ENCODE peak calls at places on chromosomes 5 and 9, in eight cellular contexts. M is prostate gland, R is cardiac fibroblast, L is HepG2, C is fibroblast of mammary gland, T is IMR-90, X is left lung, A is fibroblast of the aortic adventitia. G is an unnamed sample.

GRCh38 chr9:84170521-84171141 is 169.9 kb downstream of the SLC28A3 start:
- DNase-seq in L (peak), C (peak), A (peak), R (peak), X (peak), M (peak), T (peak), G (no peak)

GRCh38 chr5:134392301-134392700 is 19.4 kb downstream of the CDKN2AIPNL start:
- DNase-seq in L (no peak), R (no peak), M (no peak), T (peak), A (no peak), C (no peak), X (no peak), G (no peak)

GRCh38 chr5:83096660-83097334 is 19.4 kb downstream of the XRCC4 start:
- DNase-seq in C (peak), R (peak), L (no peak), A (no peak), T (peak), X (no peak), M (no peak), G (no peak)

GRCh38 chr5:112917453-112918005 is 4.5 kb downstream of the REEP5 start:
- DNase-seq in X (no peak), M (no peak), R (no peak), C (peak), T (peak), L (peak), A (no peak), G (no peak)

GRCh38 chr9:133875131-133875530 is 117.0 kb downstream of the VAV2 start:
- DNase-seq in R (no peak), C (no peak), L (no peak), T (no peak), X (no peak), M (no peak), A (no peak), G (no peak)

GRCh38 chr9:37798677-37799076 is 1.9 kb upstream of the DCAF10 start:
- DNase-seq in M (no peak), R (no peak), L (no peak), C (no peak), X (no peak), A (no peak), T (no peak), G (no peak)

GRCh38 chr9:899440-900184 is 58.1 kb downstream of the DMRT1 start:
- DNase-seq in A (no peak), X (no peak), M (peak), C (no peak), R (no peak), L (no peak), T (no peak), G (peak)

GRCh38 chr5:174229640-174230350 is 184.3 kb downstream of the NSG2 start:
- DNase-seq in A (no peak), T (peak), R (no peak), X (no peak), L (no peak), M (no peak), C (peak), G (no peak)

GRCh38 chr5:74641778-74642542 is 1.4 kb upstream of the ENC1 start:
- DNase-seq in M (peak), X (peak), T (peak), C (peak), R (peak), A (peak), L (peak), G (peak)

GRCh38 chr9:88378317-88378716 is 9.9 kb upstream of the SPIN1 start:
- DNase-seq in C (peak), M (no peak), L (no peak), R (peak), X (no peak), T (peak), A (no peak), G (no peak)

GRCh38 chr5:43854697-43855292 is 251.8 kb downstream of the NNT start:
- DNase-seq in X (no peak), C (peak), L (no peak), T (peak), M (no peak), R (peak), A (peak), G (no peak)

GRCh38 chr9:1771094-1771493 is 244.1 kb upstream of the SMARCA2 start:
- DNase-seq in C (no peak), T (no peak), A (no peak), X (no peak), L (no peak), R (no peak), M (no peak), G (no peak)

GRCh38 chr5:8600843-8601242 is 731.9 kb downstream of the MTRR start:
- DNase-seq in M (no peak), T (no peak), X (no peak), A (no peak), L (no peak), R (peak), C (no peak), G (no peak)

GRCh38 chr9:113326230-113326629 is 13.8 kb downstream of the WDR31 start:
- DNase-seq in L (no peak), M (no peak), C (no peak), X (no peak), A (no peak), T (no peak), R (no peak), G (no peak)

GRCh38 chr9:35736201-35736633 is 3.8 kb downstream of the CREB3 start:
- DNase-seq in A (peak), X (no peak), C (peak), R (peak), L (peak), M (peak), T (peak), G (no peak)

GRCh38 chr9:682633-683508 is 158.6 kb upstream of the DMRT1 start:
- DNase-seq in M (no peak), X (no peak), L (peak), A (peak), R (peak), C (peak), T (peak), G (no peak)

GRCh38 chr5:169408735-169409134 is 107.8 kb upstream of the SLIT3 start:
- DNase-seq in X (no peak), T (no peak), M (no peak), C (peak), R (no peak), L (no peak), A (no peak), G (no peak)

GRCh38 chr5:42995152-42995751 is 44.9 kb downstream of the ANXA2R start:
- DNase-seq in A (peak), T (peak), R (peak), X (no peak), M (no peak), C (peak), L (no peak), G (no peak)

GRCh38 chr5:139847790-139848507 is 52.3 kb downstream of the PSD2 start:
- DNase-seq in A (no peak), C (no peak), L (no peak), R (peak), M (no peak), X (no peak), T (no peak), G (no peak)

GRCh38 chr9:124010665-124011321 is 775 bp upstream of the LHX2 start:
- DNase-seq in X (no peak), M (no peak), L (no peak), C (peak), R (peak), A (no peak), T (no peak), G (no peak)

GRCh38 chr9:22240619-22241018 is 206.0 kb upstream of the DMRTA1 start:
- DNase-seq in T (peak), R (peak), X (no peak), C (peak), M (no peak), L (no peak), A (peak), G (no peak)

GRCh38 chr9:121700165-121700830 is 48.9 kb downstream of the DAB2IP start:
- DNase-seq in M (peak), T (peak), R (peak), C (peak), A (peak), X (peak), L (no peak), G (peak)

GRCh38 chr9:128818839-128819715 is 777 bp downstream of the ENDOG start:
- DNase-seq in R (peak), C (no peak), A (peak), T (no peak), L (no peak), X (no peak), M (peak), G (no peak)

GRCh38 chr5:90888511-90889324 is 330.1 kb downstream of the ADGRV1 start:
- DNase-seq in X (no peak), A (peak), L (peak), T (peak), C (peak), M (no peak), R (peak), G (no peak)

GRCh38 chr5:179326176-179326997 is 18.9 kb downstream of the ADAMTS2 start:
- DNase-seq in M (no peak), L (no peak), A (peak), C (peak), T (peak), X (peak), R (peak), G (no peak)

GRCh38 chr9:121876658-121877271 is 216.3 kb downstream of the TTLL11 start:
- DNase-seq in C (peak), X (no peak), M (no peak), L (no peak), T (peak), A (peak), R (peak), G (no peak)

GRCh38 chr5:39619161-39619818 is 194.5 kb upstream of the DAB2 start:
- DNase-seq in C (no peak), T (no peak), R (no peak), X (no peak), L (no peak), M (no peak), A (no peak), G (no peak)

GRCh38 chr5:81748556-81748955 is 2.3 kb downstream of the SSBP2 start:
- DNase-seq in L (no peak), C (peak), T (no peak), M (no peak), R (no peak), X (no peak), A (no peak), G (no peak)
- TF ChIP-seq CTCF in L (no peak), C (no peak), T (no peak), M (no peak), R (no peak), X (no peak), A (no peak), G (peak)

GRCh38 chr9:85430659-85431370 is 310.9 kb downstream of the AGTPBP1 start:
- DNase-seq in X (no peak), M (no peak), A (no peak), R (no peak), C (peak), L (no peak), T (no peak), G (peak)
- H3K4me3 ChIP-seq in X (no peak), M (no peak), A (no peak), R (no peak), C (no peak), L (no peak), T (no peak), G (no peak)

GRCh38 chr5:89292461-89292860 is 409.5 kb upstream of the MEF2C start:
- DNase-seq in T (no peak), R (no peak), C (no peak), M (no peak), A (no peak), X (no peak), L (no peak), G (no peak)
- TF ChIP-seq CTCF in T (no peak), R (no peak), C (no peak), M (no peak), A (no peak), X (no peak), L (no peak), G (no peak)

GRCh38 chr5:129461816-129462396 is 1.8 kb downstream of the ADAMTS19 start:
- DNase-seq in R (no peak), X (no peak), A (no peak), T (no peak), C (no peak), M (no peak), L (no peak), G (no peak)
- H3K4me3 ChIP-seq in R (peak), X (peak), A (no peak), T (no peak), C (peak), M (peak), L (no peak), G (no peak)

DNA sequence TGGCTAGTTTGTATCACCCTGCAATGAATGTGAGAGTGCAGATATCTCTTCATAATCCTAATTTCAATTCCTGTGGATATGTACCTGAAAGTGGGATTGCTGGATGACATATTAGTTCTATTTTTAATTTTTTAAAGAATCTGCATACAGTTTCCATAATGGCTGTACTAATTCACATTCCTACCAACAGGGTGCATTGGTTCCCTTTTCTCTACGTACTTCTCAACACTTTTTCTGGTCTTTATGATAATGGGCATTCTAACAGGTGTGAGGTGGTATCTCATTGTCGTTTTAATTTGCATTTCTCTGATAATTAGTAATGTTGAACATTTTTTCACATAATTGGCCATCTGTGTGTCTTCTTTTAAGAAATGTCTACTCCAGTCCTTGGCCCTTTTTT is 927.5 kb downstream of the DTWD2 start:
- DNase-seq in M (no peak), R (no peak), X (no peak), L (no peak), A (no peak), T (no peak), C (no peak), G (no peak)
- TF ChIP-seq CTCF in M (no peak), R (no peak), X (no peak), L (peak), A (no peak), T (no peak), C (no peak), G (no peak)

DNA sequence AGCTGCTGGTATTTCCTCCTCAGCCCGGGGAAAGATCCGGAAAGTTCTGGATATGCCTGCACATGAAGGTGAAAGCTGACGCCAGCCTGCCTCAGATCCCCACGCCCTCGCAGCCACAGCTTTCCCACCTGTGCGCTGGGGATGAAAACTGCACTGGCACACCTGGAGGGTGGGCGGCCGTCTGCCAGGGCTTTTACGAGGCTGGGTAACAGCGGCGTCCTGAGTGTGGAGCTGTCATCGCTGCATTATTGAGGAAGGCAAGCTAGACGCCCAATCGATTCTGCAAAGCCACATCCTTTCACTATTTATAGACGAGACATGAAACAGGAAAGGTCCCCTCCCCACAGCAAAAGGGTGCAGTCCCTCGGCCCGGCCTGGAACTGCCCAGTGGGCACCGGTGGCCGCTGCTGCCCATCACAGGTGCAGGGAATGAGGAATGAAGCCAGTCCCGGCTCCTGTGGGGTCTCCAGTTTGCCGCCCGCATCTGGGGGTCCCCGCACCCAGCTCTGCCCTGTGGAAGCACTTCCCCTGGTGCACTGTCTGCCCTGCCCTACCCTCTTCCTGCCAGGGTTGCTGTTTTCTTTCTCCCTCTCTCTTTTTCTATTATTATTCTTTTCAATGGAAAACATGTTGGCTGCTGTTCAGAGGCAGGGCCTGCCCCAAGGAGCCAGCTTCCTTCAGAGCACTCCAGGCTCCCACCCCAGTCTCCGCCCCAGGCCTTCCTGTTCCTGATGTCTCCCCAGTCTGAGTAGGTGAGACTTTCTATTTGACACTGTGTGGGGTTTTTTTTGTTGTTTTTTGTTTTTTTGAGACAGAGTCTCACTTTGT is 7.0 kb downstream of the NOTCH1 start:
- DNase-seq in L (no peak), C (no peak), X (no peak), A (no peak), M (peak), T (no peak), R (peak), G (no peak)
- H3K4me3 ChIP-seq in L (no peak), C (no peak), X (peak), A (no peak), M (no peak), T (no peak), R (no peak), G (no peak)